ENCODE peak calls at places on chromosomes 11 and 22, in four cellular contexts. V is mesendoderm, Z is H1, S is H9. K is an unnamed sample.

GRCh38 chr11:108629274-108629673 is 35.6 kb upstream of the DDX10 start:
- DNase-seq in V (no peak), S (no peak), Z (no peak), K (no peak)

GRCh38 chr22:46351131-46351735 is 15.7 kb downstream of the TRMU start:
- DNase-seq in V (no peak), S (no peak), Z (no peak), K (no peak)

GRCh38 chr11:67283490-67283963 is 5.6 kb upstream of the ANKRD13D start:
- DNase-seq in S (no peak), Z (no peak), V (no peak), K (no peak)

GRCh38 chr11:100800202-100800601 is 113.1 kb downstream of the ARHGAP42 start:
- DNase-seq in Z (no peak), S (no peak), V (no peak), K (no peak)

GRCh38 chr11:68120212-68121066 is 749 bp downstream of the CHKA start:
- DNase-seq in Z (no peak), V (peak; percentile 59), S (peak; percentile 59), K (peak; percentile 26)

GRCh38 chr11:15507592-15507991 is 392.9 kb downstream of the INSC start:
- DNase-seq in Z (no peak), S (no peak), V (no peak), K (no peak)

GRCh38 chr11:7072401-7073028 is 16.3 kb upstream of the RBMXL2 start:
- DNase-seq in S (no peak), V (no peak), Z (no peak), K (no peak)

GRCh38 chr11:88552377-88553029 is 215.0 kb upstream of the CTSC start:
- DNase-seq in V (peak; percentile 77), Z (peak; percentile 72), S (peak; percentile 79), K (peak; percentile 55)

GRCh38 chr11:46948378-46949131 is 12.0 kb downstream of the CSTPP1 start:
- DNase-seq in S (no peak), V (no peak), Z (no peak), K (peak; percentile 91)

GRCh38 chr11:73249304-73249703 is 22.8 kb upstream of the P2RY6 start:
- DNase-seq in V (no peak), S (peak; percentile 8), Z (no peak), K (peak; percentile 22)

GRCh38 chr11:126948563-126948962 is 52.0 kb downstream of the KIRREL3 start:
- DNase-seq in Z (no peak), S (no peak), V (no peak), K (peak; percentile 65)

GRCh38 chr22:46010951-46011626 is 34.1 kb upstream of the WNT7B start:
- DNase-seq in S (no peak), V (no peak), Z (no peak), K (no peak)

GRCh38 chr11:67433536-67434394 is 3.7 kb downstream of the PTPRCAP start:
- DNase-seq in S (no peak), V (no peak), Z (no peak), K (no peak)

GRCh38 chr11:36356201-36356600 is 60.1 kb downstream of the PRR5L start:
- DNase-seq in Z (no peak), V (no peak), S (no peak), K (no peak)

GRCh38 chr11:128343870-128344269 is 243.5 kb downstream of the ETS1 start:
- DNase-seq in S (no peak), Z (no peak), V (no peak), K (peak; percentile 41)

GRCh38 chr11:73244589-73245240 is 26.6 kb downstream of the P2RY2 start:
- DNase-seq in S (peak; percentile 15), Z (no peak), V (no peak), K (no peak)

GRCh38 chr11:120331301-120331966 is 4.8 kb upstream of the ARHGEF12 start:
- DNase-seq in Z (no peak), V (no peak), S (no peak), K (peak; percentile 91)

GRCh38 chr22:45977551-45978274 is 751 bp upstream of the WNT7B start:
- DNase-seq in V (peak; percentile 40), S (peak; percentile 68), Z (peak; percentile 72), K (peak; percentile 22)

GRCh38 chr22:50696799-50697561 is 24.4 kb downstream of the SHANK3 start:
- DNase-seq in Z (peak; percentile 84), V (peak; percentile 26), S (peak; percentile 59), K (no peak)

DNA sequence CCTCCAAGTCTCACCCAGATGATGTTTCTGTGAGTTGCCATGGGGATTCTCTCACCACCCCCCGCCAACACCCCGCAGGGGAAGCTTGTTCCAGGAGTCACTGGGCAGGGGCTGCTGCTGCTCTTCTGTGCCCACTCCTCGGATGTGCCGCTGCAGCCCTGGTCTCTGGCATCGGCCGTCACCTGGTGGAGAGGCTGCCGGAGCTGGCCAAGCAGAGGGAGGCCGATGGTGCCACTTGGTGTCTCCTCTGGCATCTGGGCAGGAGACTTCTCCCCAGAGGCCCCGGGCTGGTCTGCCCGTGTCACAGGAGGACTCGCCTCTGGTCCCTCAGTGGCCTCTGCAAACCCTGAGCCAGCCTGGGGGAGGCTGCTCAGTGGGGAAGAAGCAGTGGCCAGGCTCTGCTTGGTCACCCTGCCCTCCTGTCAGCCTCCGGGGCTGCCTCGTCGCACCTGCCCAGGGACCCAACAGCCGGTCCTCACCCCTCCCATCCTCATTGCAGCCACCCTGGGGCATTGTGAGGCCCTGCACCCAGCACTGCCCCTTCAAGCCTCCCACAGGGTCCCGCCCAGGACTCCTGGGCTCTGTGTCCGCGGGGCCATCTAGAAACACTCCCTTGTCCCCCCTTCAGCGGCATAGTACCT is 420 bp upstream of the ADORA2A start:
- DNase-seq in Z (no peak), S (no peak), V (no peak), K (no peak)
- H3K27ac ChIP-seq in Z (no peak overlapping the region), S (no peak overlapping the region), V (no peak overlapping the region), K (no peak overlapping the region)

DNA sequence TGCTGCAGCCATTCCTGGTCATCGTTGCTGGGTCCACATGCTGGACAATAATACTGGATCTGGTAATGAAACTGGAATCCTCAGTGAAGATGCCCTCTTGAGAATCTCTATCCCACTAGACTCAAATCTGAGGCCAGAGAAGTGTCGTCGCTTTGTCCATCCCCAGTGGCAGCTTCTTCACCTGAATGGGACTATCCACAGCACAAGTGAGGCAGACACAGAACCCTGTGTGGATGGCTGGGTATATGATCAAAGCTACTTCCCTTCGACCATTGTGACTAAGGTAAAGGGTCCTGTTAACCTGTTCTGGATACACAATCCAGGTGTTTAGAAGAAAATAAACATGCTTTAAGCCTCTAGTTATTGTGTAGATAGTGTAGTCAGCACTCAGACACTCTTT is 46.9 kb upstream of the SLC22A25 start:
- DNase-seq in V (no peak), S (no peak), Z (no peak), K (no peak)
- H3K56ac ChIP-seq in V (no peak overlapping the region), S (no peak overlapping the region), Z (no peak overlapping the region), K (no peak overlapping the region)

DNA sequence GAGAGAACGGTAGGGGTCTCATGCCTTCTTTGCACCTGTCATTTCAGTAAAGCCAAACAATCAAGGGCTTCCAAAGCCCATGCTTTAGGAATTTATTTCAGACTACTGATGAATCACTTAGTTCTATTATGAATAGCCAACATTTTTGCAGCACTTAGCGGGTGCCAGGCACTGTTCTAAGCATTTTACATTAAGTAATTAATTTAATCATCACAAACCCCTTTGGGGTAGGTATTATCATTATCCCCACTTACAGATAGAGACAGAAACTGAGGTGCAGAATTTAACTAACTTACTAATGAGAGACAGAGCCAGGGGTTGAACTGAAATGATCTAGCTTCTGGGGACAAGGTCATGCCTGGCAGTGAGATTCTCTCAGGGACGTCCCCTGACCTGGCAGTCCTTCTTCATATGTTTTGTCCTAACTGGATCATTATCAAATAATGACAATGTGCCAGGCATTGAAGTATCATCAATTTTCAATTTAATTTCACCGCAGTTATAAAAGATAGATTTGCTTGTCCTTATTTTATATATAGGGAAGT is 31.7 kb upstream of the NAV2 start:
- DNase-seq in S (no peak), Z (no peak), V (no peak), K (peak; percentile 32)
- H3K9ac ChIP-seq in S (no peak overlapping the region), Z (no peak overlapping the region), V (no peak overlapping the region), K (no peak overlapping the region)

GRCh38 chr22:23521442-23522113 is 58.5 kb downstream of the IGLL1 start:
- DNase-seq in S (peak; percentile 92), V (peak; percentile 98), Z (peak; percentile 91), K (peak; percentile 75)

GRCh38 chr22:23517804-23518380 is 62.2 kb downstream of the IGLL1 start:
- DNase-seq in Z (no peak), S (no peak), V (no peak), K (no peak)

GRCh38 chr22:23518381-23519187 is 61.5 kb downstream of the IGLL1 start:
- DNase-seq in V (peak; percentile 61), Z (no peak), S (no peak), K (no peak)

GRCh38 chr22:23520875-23521441 is 59.1 kb downstream of the IGLL1 start:
- DNase-seq in Z (peak; percentile 51), S (no peak), V (no peak), K (peak; percentile 29)

GRCh38 chr22:23519442-23520177 is 60.5 kb downstream of the IGLL1 start:
- DNase-seq in S (no peak), Z (no peak), V (no peak), K (no peak)
- H3K27ac ChIP-seq in S (no peak overlapping the region), Z (no peak overlapping the region), V (no peak overlapping the region), K (no peak overlapping the region)

DNA sequence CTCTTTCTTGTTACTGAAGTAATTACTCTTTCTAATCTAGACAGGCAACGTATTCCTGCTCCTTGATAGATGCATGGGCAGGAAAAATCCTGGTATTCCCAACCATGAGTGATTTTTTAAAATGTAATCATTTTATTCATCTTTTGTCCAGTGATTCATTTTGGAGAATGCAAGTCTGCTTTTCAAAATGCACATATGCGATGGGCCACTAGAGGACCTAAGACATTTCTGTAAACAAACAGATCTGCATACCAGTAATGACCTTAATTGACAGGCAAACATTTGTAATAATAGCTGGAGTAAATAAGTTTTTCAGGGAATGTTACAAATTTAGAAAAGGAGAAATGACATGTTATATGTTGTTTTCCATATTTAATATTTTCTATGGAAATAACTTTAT is 1167.6 kb downstream of the JRKL start:
- DNase-seq in Z (no peak), V (no peak), S (no peak), K (no peak)
- H3K56ac ChIP-seq in Z (no peak overlapping the region), V (no peak overlapping the region), S (no peak overlapping the region), K (no peak overlapping the region)

DNA sequence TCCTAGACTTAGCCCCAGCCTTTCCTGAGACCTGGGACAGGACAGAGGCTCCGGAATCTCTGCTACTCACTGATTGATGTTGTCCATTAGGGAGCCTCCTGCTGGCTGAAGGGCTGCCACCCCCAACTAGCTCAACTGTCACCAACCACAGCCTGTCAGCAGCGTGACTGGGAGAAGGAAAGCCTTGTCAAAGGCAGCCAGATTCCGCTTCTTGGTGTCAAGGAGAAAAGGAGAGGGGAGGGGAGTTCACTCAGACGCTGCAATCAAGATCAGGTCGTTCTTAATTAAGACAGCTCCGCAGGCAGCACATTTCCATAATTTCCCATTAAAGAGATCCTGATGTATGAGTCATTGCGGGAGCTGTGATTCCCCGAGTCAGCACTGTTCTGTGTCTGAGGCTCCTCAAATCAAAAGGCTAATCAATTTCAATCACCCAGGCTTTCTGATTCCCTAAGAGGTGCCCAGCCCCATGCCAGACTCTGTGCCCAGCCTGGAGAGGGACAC is 152.8 kb upstream of the ZBED5 start:
- DNase-seq in V (peak; percentile 81), Z (no peak), S (peak; percentile 66), K (peak; percentile 1)
- H3K9ac ChIP-seq in V (no peak overlapping the region), Z (no peak overlapping the region), S (no peak overlapping the region), K (no peak overlapping the region)

GRCh38 chr11:12088531-12088930 is 21.9 kb upstream of the MICAL2 start:
- DNase-seq in V (no peak), Z (no peak), S (no peak), K (no peak)
- H3K27ac ChIP-seq in V (no peak overlapping the region), Z (no peak overlapping the region), S (no peak overlapping the region), K (peak overlapping the region; percentile 35)

DNA sequence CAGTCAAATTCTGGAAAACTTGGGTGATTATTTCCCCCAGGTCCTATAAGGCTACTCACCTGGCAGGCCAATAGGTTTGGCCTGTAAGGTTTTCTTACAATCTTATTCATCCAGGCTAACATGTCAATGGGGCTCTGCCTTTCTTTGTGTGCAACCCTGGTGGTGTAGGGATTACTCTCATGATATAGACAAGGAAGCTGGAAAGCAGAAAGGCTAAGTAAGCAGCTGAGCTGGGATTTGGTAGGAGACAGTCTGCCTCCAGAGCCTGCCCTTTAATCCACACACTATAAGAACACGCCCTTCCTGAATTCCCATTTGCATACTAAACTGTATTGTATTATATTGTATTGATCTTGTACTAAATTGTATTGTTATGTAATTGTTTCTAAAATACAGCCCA is 373.3 kb upstream of the CCDC90B start:
- DNase-seq in S (no peak), V (no peak), Z (no peak), K (no peak)
- H3K56ac ChIP-seq in S (no peak overlapping the region), V (no peak overlapping the region), Z (no peak overlapping the region), K (no peak overlapping the region)